ENCODE peak calls at places on chromosomes 11 and 22, in four cellular contexts. One of them, this sample, is unnamed.
A peak's percentile ranks its signal among the peaks of the same experiment; 100 is the strongest.

GRCh38 chr11:70176940-70177689 is 26.0 kb upstream of the FADD start:
- DNase-seq in activated naive CD8-positive, alpha-beta T cell treated with anti-CD3 and anti-CD28 coated beads, Interleukin-2, amount 50 U/mL, for 24 hours: peak; percentile 65
- DNase-seq in stomach: peak; percentile 39
- DNase-seq in neural progenitor cell: peak; percentile 56
- DNase-seq in this sample: peak; percentile 96

GRCh38 chr22:31268281-31268680 is 24.0 kb downstream of the PIK3IP1 start:
- DNase-seq in activated naive CD8-positive, alpha-beta T cell treated with anti-CD3 and anti-CD28 coated beads, Interleukin-2, amount 50 U/mL, for 24 hours: no peak
- DNase-seq in stomach: no peak
- DNase-seq in neural progenitor cell: no peak
- DNase-seq in this sample: no peak

GRCh38 chr11:14969922-14970323 is 2.2 kb downstream of the CALCA start:
- DNase-seq in neural progenitor cell: peak; percentile 86
- DNase-seq in activated naive CD8-positive, alpha-beta T cell treated with anti-CD3 and anti-CD28 coated beads, Interleukin-2, amount 50 U/mL, for 24 hours: peak; percentile 81
- DNase-seq in stomach: peak; percentile 37
- DNase-seq in this sample: peak; percentile 39

GRCh38 chr11:80841716-80842115 is 1400.9 kb upstream of the TENM4 start:
- DNase-seq in activated naive CD8-positive, alpha-beta T cell treated with anti-CD3 and anti-CD28 coated beads, Interleukin-2, amount 50 U/mL, for 24 hours: no peak
- DNase-seq in neural progenitor cell: no peak
- DNase-seq in stomach: no peak
- DNase-seq in this sample: no peak

GRCh38 chr11:22192642-22193347 is at the start of gene ANO5:
- DNase-seq in neural progenitor cell: peak; percentile 87
- DNase-seq in activated naive CD8-positive, alpha-beta T cell treated with anti-CD3 and anti-CD28 coated beads, Interleukin-2, amount 50 U/mL, for 24 hours: peak; percentile 8
- DNase-seq in stomach: peak; percentile 78
- DNase-seq in this sample: peak; percentile 72

GRCh38 chr22:49960967-49961600 is 512 bp downstream of the PIM3 start:
- DNase-seq in neural progenitor cell: peak; percentile 56
- DNase-seq in activated naive CD8-positive, alpha-beta T cell treated with anti-CD3 and anti-CD28 coated beads, Interleukin-2, amount 50 U/mL, for 24 hours: peak; percentile 44
- DNase-seq in stomach: peak; percentile 44
- DNase-seq in this sample: peak; percentile 93

GRCh38 chr11:132126973-132127900 is 756.8 kb downstream of the NTM start:
- DNase-seq in activated naive CD8-positive, alpha-beta T cell treated with anti-CD3 and anti-CD28 coated beads, Interleukin-2, amount 50 U/mL, for 24 hours: no peak
- DNase-seq in stomach: no peak
- DNase-seq in neural progenitor cell: peak; percentile 66
- DNase-seq in this sample: peak; percentile 91

GRCh38 chr11:117796456-117797428 is at the start of gene DSCAML1:
- DNase-seq in neural progenitor cell: peak; percentile 75
- DNase-seq in activated naive CD8-positive, alpha-beta T cell treated with anti-CD3 and anti-CD28 coated beads, Interleukin-2, amount 50 U/mL, for 24 hours: peak; percentile 52
- DNase-seq in stomach: no peak
- DNase-seq in this sample: peak; percentile 88

GRCh38 chr22:31628969-31629723 is 32.9 kb downstream of the PISD start:
- DNase-seq in stomach: no peak
- DNase-seq in neural progenitor cell: no peak
- DNase-seq in activated naive CD8-positive, alpha-beta T cell treated with anti-CD3 and anti-CD28 coated beads, Interleukin-2, amount 50 U/mL, for 24 hours: no peak
- DNase-seq in this sample: peak; percentile 69

GRCh38 chr22:50676661-50677492 is 4.3 kb downstream of the SHANK3 start:
- DNase-seq in stomach: peak; percentile 13
- DNase-seq in activated naive CD8-positive, alpha-beta T cell treated with anti-CD3 and anti-CD28 coated beads, Interleukin-2, amount 50 U/mL, for 24 hours: no peak
- DNase-seq in neural progenitor cell: peak; percentile 1
- DNase-seq in this sample: peak; percentile 82

GRCh38 chr11:125916683-125917337 is 12.5 kb downstream of the DDX25 start:
- DNase-seq in activated naive CD8-positive, alpha-beta T cell treated with anti-CD3 and anti-CD28 coated beads, Interleukin-2, amount 50 U/mL, for 24 hours: no peak
- DNase-seq in stomach: peak; percentile 64
- DNase-seq in neural progenitor cell: no peak
- DNase-seq in this sample: no peak

GRCh38 chr11:68528630-68529029 is 68.1 kb downstream of the PPP6R3 start:
- DNase-seq in activated naive CD8-positive, alpha-beta T cell treated with anti-CD3 and anti-CD28 coated beads, Interleukin-2, amount 50 U/mL, for 24 hours: no peak
- DNase-seq in stomach: no peak
- DNase-seq in neural progenitor cell: no peak
- DNase-seq in this sample: no peak